ENCODE peak calls at places on chromosomes 3 and 15, in five cellular contexts. S is pulmonary artery endothelial cell; G is amygdala; E is mucosa of gallbladder; U is CD8-positive, alpha-beta memory T cell. B is an unnamed sample.

GRCh38 chr15:77473328-77473727 is 52.6 kb downstream of the HMG20A start:
- DNase-seq in S (no peak), G (no peak), E (no peak), U (no peak), B (no peak)

GRCh38 chr3:157175678-157176077 is 15.7 kb upstream of the CCNL1 start:
- DNase-seq in S (no peak), G (no peak), E (no peak), U (no peak), B (no peak)

GRCh38 chr15:51917493-51917892 is 54.1 kb downstream of the LEO1 start:
- DNase-seq in S (no peak), G (no peak), E (no peak), U (no peak), B (no peak)

GRCh38 chr3:197367081-197367780 is 68.8 kb upstream of the DLG1 start:
- DNase-seq in S (no peak), G (no peak), E (no peak), U (no peak), B (no peak)

GRCh38 chr15:76994971-76995945 is at the start of gene PSTPIP1:
- DNase-seq in S (no peak), G (peak), E (no peak), U (peak), B (peak)

GRCh38 chr3:31469385-31469784 is 63.3 kb upstream of the STT3B start:
- DNase-seq in S (no peak), G (no peak), E (no peak), U (no peak), B (no peak)

GRCh38 chr15:44319385-44319784 is 30.9 kb downstream of the GOLM2 start:
- DNase-seq in S (no peak), G (no peak), E (no peak), U (no peak), B (no peak)

GRCh38 chr3:12138044-12138443 is 20.7 kb downstream of the TIMP4 start:
- DNase-seq in S (no peak), G (no peak), E (peak), U (no peak), B (no peak)

GRCh38 chr3:126034481-126035361 is 49.2 kb downstream of the SLC41A3 start:
- DNase-seq in S (no peak), G (no peak), E (peak), U (no peak), B (no peak)

GRCh38 chr3:48119495-48120193 is 68.6 kb downstream of the CDC25A start:
- DNase-seq in S (no peak), G (no peak), E (peak), U (no peak), B (no peak)

GRCh38 chr15:62472616-62473299 is 307.7 kb upstream of the C2CD4B start:
- DNase-seq in S (no peak), G (no peak), E (no peak), U (no peak), B (no peak)

GRCh38 chr3:33318709-33319380 is 41.6 kb downstream of the FBXL2 start:
- DNase-seq in S (no peak), G (no peak), E (no peak), U (no peak), B (no peak)

GRCh38 chr3:125150525-125151436 is 61.8 kb downstream of the SLC12A8 start:
- DNase-seq in S (no peak), G (no peak), E (peak), U (peak), B (no peak)

GRCh38 chr3:101377209-101377608 is 56.8 kb upstream of the IMPG2 start:
- DNase-seq in S (no peak), G (no peak), E (no peak), U (no peak), B (no peak)

GRCh38 chr3:8840556-8840955 is 71.1 kb upstream of the OXTR start:
- DNase-seq in S (no peak), G (no peak), E (no peak), U (no peak), B (no peak)

GRCh38 chr3:42501681-42502428 is 588 bp upstream of the VIPR1 start:
- DNase-seq in S (no peak), G (no peak), E (peak), U (peak), B (no peak)

GRCh38 chr3:127428344-127429001 is 140.6 kb upstream of the PRR20G start:
- DNase-seq in S (no peak), G (no peak), E (no peak), U (no peak), B (no peak)

GRCh38 chr15:66196565-66196964 is 57.0 kb downstream of the MEGF11 start:
- DNase-seq in S (no peak), G (no peak), E (no peak), U (no peak), B (no peak)

GRCh38 chr3:10088256-10088655 is 19.8 kb downstream of the FANCD2OS start:
- DNase-seq in S (no peak), G (no peak), E (peak), U (no peak), B (no peak)

B was measured in substantia nigra.